ENCODE peak calls at places on chromosome 9, in four cellular contexts. F, S, M and I are unnamed samples.
A peak's percentile ranks its signal among the peaks of the same experiment; 100 is the strongest.

GRCh38 chr9:101626295-101626694 is 31.5 kb upstream of the PPP3R2 start:
- DNase-seq in S (no peak), M (no peak), F (peak; percentile 6), I (no peak)

GRCh38 chr9:127452481-127453092 is 1.3 kb downstream of the LRSAM1 start:
- DNase-seq in F (peak; percentile 6), M (no peak), S (no peak), I (no peak)

GRCh38 chr9:68508547-68508946 is 32.1 kb downstream of the TMEM252 start:
- DNase-seq in M (no peak), S (no peak), F (no peak), I (peak; percentile 54)

GRCh38 chr9:110357510-110357909 is 19.8 kb upstream of the TXNDC8 start:
- DNase-seq in M (no peak), F (no peak), S (no peak), I (no peak)

GRCh38 chr9:72154468-72155281 is 5.4 kb downstream of the GDA start:
- DNase-seq in F (no peak), S (no peak), M (no peak), I (no peak)

GRCh38 chr9:134342746-134343115 is 16.5 kb downstream of the RXRA start:
- DNase-seq in S (no peak), M (no peak), F (no peak), I (no peak)

GRCh38 chr9:121599186-121599871 is 52.1 kb upstream of the DAB2IP start:
- DNase-seq in S (peak; percentile 52), F (peak; percentile 41), M (no peak), I (peak; percentile 81)

GRCh38 chr9:2015581-2016410 is 649 bp downstream of the SMARCA2 start:
- DNase-seq in M (no peak), S (peak; percentile 41), F (peak; percentile 59), I (no peak)

GRCh38 chr9:109535365-109535764 is 37.3 kb upstream of the PTPN3 start:
- DNase-seq in F (no peak), S (no peak), M (no peak), I (no peak)

GRCh38 chr9:101738566-101739183 is at the start of gene GRIN3A:
- DNase-seq in S (peak; percentile 7), M (no peak), F (peak; percentile 34), I (no peak)

GRCh38 chr9:91954841-91955471 is 4.9 kb upstream of the ROR2 start:
- DNase-seq in M (no peak), F (peak; percentile 74), S (peak; percentile 76), I (peak; percentile 58)

GRCh38 chr9:124661184-124661755 is 109.8 kb downstream of the NR6A1 start:
- DNase-seq in S (no peak), F (no peak), M (no peak), I (peak; percentile 14)

GRCh38 chr9:130526854-130527650 is 52.3 kb upstream of the FUBP3 start:
- DNase-seq in S (no peak), M (no peak), F (no peak), I (no peak)

GRCh38 chr9:108515856-108516255 is 339.9 kb downstream of the ACTL7B start:
- DNase-seq in F (no peak), S (no peak), M (no peak), I (no peak)

GRCh38 chr9:111531716-111532115 is 6.7 kb downstream of the ZNF483 start:
- DNase-seq in M (no peak), F (no peak), S (no peak), I (no peak)

GRCh38 chr9:22227986-22228385 is 218.6 kb upstream of the DMRTA1 start:
- DNase-seq in F (no peak), S (no peak), M (no peak), I (no peak)

GRCh38 chr9:74500584-74500924 is 3.4 kb downstream of the RORB start:
- DNase-seq in S (peak; percentile 6), F (no peak), M (no peak), I (peak; percentile 80)

GRCh38 chr9:103798620-103799019 is 295.5 kb upstream of the SMC2 start:
- DNase-seq in F (peak; percentile 91), S (no peak), M (no peak), I (no peak)

GRCh38 chr9:135087489-135087791 is at the start of gene OLFM1:
- DNase-seq in F (peak; percentile 25), M (no peak), S (peak; percentile 70), I (no peak)

GRCh38 chr9:10274156-10274555 is 338.6 kb downstream of the PTPRD start:
- DNase-seq in F (no peak), S (no peak), M (no peak), I (no peak)